ENCODE peak calls at places on chromosome 6, in nine cellular contexts. H is Peyer's patch, S is pancreas, I is heart right ventricle, N is MM.1S, E is transverse colon, F is ascending aorta, T is WERI-Rb-1, J is AG04450. C is an unnamed sample.

GRCh38 chr6:71252960-71253359 is 35.7 kb upstream of the OGFRL1 start:
- DNase-seq in S (no peak), F (no peak), E (no peak), H (no peak), J (no peak), N (no peak), T (no peak), I (no peak), C (no peak)

GRCh38 chr6:20811112-20811746 is 277.0 kb downstream of the CDKAL1 start:
- DNase-seq in S (no peak), H (no peak), T (peak; percentile 72), N (no peak), F (no peak), I (peak; percentile 12), J (peak; percentile 91), E (no peak), C (no peak)

GRCh38 chr6:28941681-28942448 is 18.1 kb upstream of the TRIM27 start:
- DNase-seq in I (no peak), E (no peak), S (no peak), N (no peak), H (no peak), T (no peak), J (no peak), F (no peak), C (no peak)

GRCh38 chr6:158481612-158482473 is 78.0 kb upstream of the TMEM181 start:
- DNase-seq in S (no peak), H (no peak), I (no peak), E (no peak), T (no peak), N (no peak), F (no peak), J (no peak), C (no peak)

GRCh38 chr6:111750753-111751684 is 122.2 kb downstream of the FYN start:
- DNase-seq in H (no peak), E (peak; percentile 33), J (no peak), I (no peak), T (no peak), S (no peak), N (peak; percentile 85), F (no peak), C (no peak)

GRCh38 chr6:150684161-150684560 is 84.5 kb downstream of the PLEKHG1 start:
- DNase-seq in E (no peak), N (no peak), S (no peak), I (no peak), T (no peak), H (no peak), F (no peak), J (no peak), C (no peak)

GRCh38 chr6:3745566-3746118 is 5.9 kb downstream of the PXDC1 start:
- DNase-seq in F (no peak), S (no peak), J (no peak), I (no peak), H (no peak), E (peak; percentile 3), T (no peak), N (no peak), C (no peak)

GRCh38 chr6:159169557-159170332 is 545 bp downstream of the FNDC1 start:
- DNase-seq in J (no peak), H (no peak), F (no peak), T (peak; percentile 54), N (no peak), S (no peak), I (no peak), E (no peak), C (peak; percentile 52)

GRCh38 chr6:22657341-22657985 is 88.1 kb downstream of the HDGFL1 start:
- DNase-seq in J (no peak), I (no peak), T (no peak), S (no peak), F (no peak), N (peak; percentile 63), H (no peak), E (no peak), C (no peak)

GRCh38 chr6:89411019-89411268 is 1.1 kb downstream of the RRAGD start:
- DNase-seq in S (no peak), E (no peak), N (peak; percentile 34), T (no peak), J (no peak), I (no peak), F (no peak), H (no peak), C (peak; percentile 57)

GRCh38 chr6:30167101-30167500 is 3.8 kb downstream of the TRIM15 start:
- DNase-seq in F (no peak), N (peak; percentile 27), T (no peak), S (no peak), H (no peak), E (no peak), I (no peak), J (no peak), C (no peak)

GRCh38 chr6:113490356-113490755 is 366.8 kb upstream of the MARCKS start:
- DNase-seq in E (no peak), H (no peak), T (no peak), F (no peak), I (no peak), J (no peak), N (no peak), S (peak; percentile 11), C (no peak)

GRCh38 chr6:3518356-3518841 is 61.5 kb upstream of the SLC22A23 start:
- DNase-seq in E (peak; percentile 58), I (no peak), J (peak; percentile 24), T (no peak), H (peak; percentile 73), S (no peak), N (no peak), F (no peak), C (no peak)

GRCh38 chr6:106572436-106572835 is 56.9 kb downstream of the RTN4IP1 start:
- DNase-seq in H (no peak), J (no peak), N (no peak), S (no peak), F (no peak), T (no peak), I (no peak), E (no peak), C (no peak)

GRCh38 chr6:26183581-26184408 is 96.6 kb downstream of the HFE start:
- DNase-seq in H (peak; percentile 79), F (no peak), J (peak; percentile 72), N (peak; percentile 80), T (peak; percentile 4), E (peak; percentile 68), S (peak; percentile 58), I (peak; percentile 63), C (peak; percentile 72)

GRCh38 chr6:85670573-85670972 is 27.9 kb upstream of the SYNCRIP start:
- DNase-seq in I (no peak), N (no peak), F (no peak), S (no peak), H (no peak), T (no peak), E (no peak), J (no peak), C (no peak)

GRCh38 chr6:56291278-56291917 is 44.0 kb upstream of the COL21A1 start:
- DNase-seq in S (no peak), T (no peak), H (no peak), F (no peak), E (no peak), J (no peak), I (no peak), N (no peak), C (no peak)

DNA sequence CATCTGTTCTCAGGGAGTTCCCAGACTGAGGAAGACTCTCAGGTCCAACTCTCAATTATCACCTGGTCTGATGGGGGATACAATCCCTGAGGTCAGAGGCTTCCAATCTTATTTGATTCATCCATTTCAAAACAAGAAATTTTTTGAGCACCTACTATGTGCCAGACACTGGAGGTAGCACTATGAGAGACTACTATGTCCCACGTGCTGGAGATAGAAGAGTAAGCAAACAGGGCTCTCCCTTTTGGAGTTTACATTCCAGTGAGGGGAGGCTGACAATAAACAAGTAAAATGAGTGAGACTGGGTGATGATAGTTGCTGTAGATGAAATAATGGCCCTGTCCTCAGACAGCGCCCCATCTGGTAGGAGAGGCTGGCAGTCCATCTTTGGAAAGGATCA is 16.5 kb downstream of the TMEM151B start:
- DNase-seq in J (no peak), T (no peak), I (no peak), S (no peak), H (no peak), E (no peak), N (no peak), F (no peak), C (no peak)
- TF ChIP-seq CTCF in J (no peak), T (no peak), I (no peak), S (no peak), H (no peak), E (no peak), N (peak; percentile 8), F (no peak), C (no peak)

DNA sequence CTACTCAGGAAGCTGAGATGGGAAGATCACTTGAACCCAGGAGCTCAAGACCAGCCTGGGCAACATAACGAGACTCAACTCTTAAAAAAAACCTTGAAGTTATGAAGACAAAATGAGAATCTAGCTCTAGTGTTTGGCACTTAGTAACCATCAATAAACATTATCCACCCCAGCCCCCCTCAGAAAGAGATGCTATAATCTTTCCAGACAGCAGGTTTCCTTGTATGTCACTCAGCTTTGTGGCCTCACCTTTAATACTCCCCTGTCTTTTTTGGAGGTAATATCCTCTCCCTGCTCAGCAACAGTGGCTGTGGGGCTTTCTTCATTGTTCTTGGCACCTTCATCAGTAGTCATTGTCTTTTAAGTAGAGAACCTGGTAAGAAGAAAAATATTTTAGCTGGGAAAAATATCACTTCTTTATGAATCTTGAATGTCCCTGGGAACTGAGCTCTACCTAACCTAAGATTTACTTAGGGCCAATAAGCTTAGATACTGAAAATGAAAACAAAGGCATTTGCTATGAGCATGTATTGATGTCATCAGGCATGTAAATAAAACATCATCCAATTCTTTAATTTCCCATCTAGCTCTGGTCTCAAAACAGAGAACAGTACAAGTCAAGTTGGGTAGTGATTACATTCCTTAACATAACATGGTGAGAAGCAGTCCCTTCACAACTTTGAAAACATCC is 46.1 kb downstream of the FKBP5 start:
- DNase-seq in N (no peak), S (no peak), F (no peak), T (peak; percentile 26), I (no peak), H (no peak), J (no peak), E (no peak), C (no peak)
- H3K27ac ChIP-seq in N (no peak overlapping the region), S (no peak overlapping the region), F (no peak overlapping the region), T (no peak overlapping the region), I (no peak overlapping the region), H (no peak overlapping the region), J (no peak overlapping the region), E (no peak overlapping the region), C (no peak overlapping the region)

GRCh38 chr6:131443014-131443413 is 130.0 kb upstream of the ARG1 start:
- DNase-seq in H (no peak), F (no peak), I (no peak), E (no peak), S (no peak), T (no peak), J (no peak), N (no peak), C (no peak)
- H3K4me3 ChIP-seq in H (peak overlapping the region; percentile 0), F (no peak overlapping the region), I (no peak overlapping the region), E (no peak overlapping the region), S (no peak overlapping the region), T (no peak overlapping the region), J (no peak overlapping the region), N (no peak overlapping the region), C (no peak overlapping the region)

DNA sequence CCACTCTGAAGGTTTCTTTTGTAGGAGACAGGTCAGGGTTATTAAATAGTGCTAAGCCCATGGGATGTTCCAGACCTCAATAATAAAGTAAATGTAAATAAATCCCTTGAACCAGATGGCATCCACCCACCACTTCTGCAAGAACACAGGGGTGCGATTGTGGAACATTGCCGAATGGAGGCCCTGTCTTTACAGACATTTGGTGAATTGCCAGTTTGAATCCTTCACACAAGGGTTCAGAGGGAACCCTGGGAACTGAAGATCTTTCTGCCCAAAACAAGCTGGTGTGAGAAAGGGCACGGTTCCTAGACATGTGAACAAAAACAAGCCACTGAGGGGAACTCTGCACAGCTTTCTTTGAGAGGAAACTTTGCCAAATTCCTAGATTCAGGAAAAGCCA is 30.2 kb upstream of the RNF8 start:
- DNase-seq in S (no peak), T (peak; percentile 39), H (no peak), J (no peak), E (no peak), F (no peak), N (no peak), I (no peak), C (no peak)
- TF ChIP-seq CTCF in S (no peak), T (no peak), H (no peak), J (no peak), E (no peak), F (no peak), N (no peak), I (no peak), C (no peak)

C was measured in lower lobe of right lung.